ENCODE peak calls at places on chromosome 21, in seven cellular contexts. Z is pancreas, K is A549, G is GM06990, C is PC-3, J is astrocyte of the spinal cord, P is natural killer cell. H is an unnamed sample.

GRCh38 chr21:26966360-26966977 is 419 bp downstream of the ADAMTS5 start:
- DNase-seq in G (no peak), K (no peak), C (no peak), J (peak), Z (no peak), P (no peak), H (no peak)

GRCh38 chr21:28754127-28754611 is 238.5 kb downstream of the LTN1 start:
- DNase-seq in C (no peak), P (no peak), Z (no peak), G (no peak), J (peak), K (no peak), H (no peak)

GRCh38 chr21:42636535-42636914 is 16.9 kb upstream of the PDE9A start:
- DNase-seq in P (no peak), K (no peak), J (no peak), C (peak), G (no peak), Z (no peak), H (no peak)

GRCh38 chr21:32332463-32332951 is 33.9 kb downstream of the MRAP start:
- DNase-seq in J (no peak), K (no peak), G (no peak), Z (no peak), C (no peak), P (no peak), H (no peak)

GRCh38 chr21:43608664-43609063 is 50.6 kb downstream of the HSF2BP start:
- DNase-seq in C (no peak), Z (no peak), J (no peak), P (no peak), K (no peak), G (no peak), H (no peak)

GRCh38 chr21:21858502-21859334 is 860.5 kb downstream of the NCAM2 start:
- DNase-seq in J (no peak), P (no peak), C (no peak), G (no peak), Z (no peak), K (no peak), H (no peak)

GRCh38 chr21:27301216-27301615 is 334.3 kb upstream of the ADAMTS5 start:
- DNase-seq in P (no peak), C (no peak), G (no peak), J (no peak), Z (no peak), K (no peak), H (no peak)

GRCh38 chr21:35982717-35983116 is 77.6 kb downstream of the SETD4 start:
- DNase-seq in K (no peak), J (no peak), G (no peak), C (no peak), P (no peak), Z (no peak), H (no peak)

GRCh38 chr21:28750565-28750964 is 242.1 kb downstream of the LTN1 start:
- DNase-seq in K (no peak), J (no peak), P (no peak), G (no peak), C (no peak), Z (no peak), H (no peak)

GRCh38 chr21:43703068-43703880 is 15.7 kb upstream of the PDXK start:
- DNase-seq in G (no peak), K (no peak), J (peak), C (no peak), P (peak), Z (no peak), H (no peak)

GRCh38 chr21:33731447-33731846 is 89.1 kb downstream of the ITSN1 start:
- DNase-seq in C (peak), P (no peak), K (no peak), J (no peak), G (no peak), Z (no peak), H (no peak)

GRCh38 chr21:33566514-33566913 is 22.0 kb downstream of the DONSON start:
- DNase-seq in C (no peak), P (no peak), J (no peak), K (no peak), G (no peak), Z (no peak), H (no peak)

GRCh38 chr21:28110074-28110473 is 882.6 kb downstream of the LTN1 start:
- DNase-seq in G (no peak), Z (no peak), J (no peak), C (no peak), P (no peak), K (no peak), H (no peak)

GRCh38 chr21:34280389-34280795 is 83.4 kb upstream of the KCNE2 start:
- DNase-seq in Z (no peak), C (no peak), K (no peak), J (no peak), P (no peak), G (no peak), H (no peak)

GRCh38 chr21:31182231-31183129 is 144.2 kb upstream of the KRTAP19-8 start:
- DNase-seq in Z (no peak), J (no peak), P (no peak), K (no peak), C (no peak), G (no peak), H (no peak)

GRCh38 chr21:41100826-41101550 is 67.0 kb upstream of the BACE2 start:
- DNase-seq in G (no peak), K (no peak), Z (no peak), C (no peak), P (no peak), J (no peak), H (no peak)

GRCh38 chr21:26769613-26770188 is 75.5 kb downstream of the ADAMTS1 start:
- DNase-seq in J (peak), C (peak), P (no peak), K (no peak), Z (no peak), G (no peak), H (no peak)

GRCh38 chr21:19864456-19864855 is 1133.8 kb upstream of the NCAM2 start:
- DNase-seq in C (no peak), K (no peak), P (no peak), Z (no peak), J (no peak), G (no peak), H (no peak)

GRCh38 chr21:32653326-32653901 is 41.2 kb upstream of the CFAP298 start:
- DNase-seq in G (no peak), J (peak), K (peak), C (peak), P (no peak), Z (no peak), H (no peak)

GRCh38 chr21:35147439-35147838 is 98.3 kb upstream of the RUNX1 start:
- DNase-seq in G (no peak), J (no peak), C (peak), K (no peak), Z (no peak), P (no peak), H (no peak)

GRCh38 chr21:33618407-33618806 is 23.1 kb downstream of the CRYZL1 start:
- DNase-seq in P (no peak), Z (no peak), C (no peak), K (no peak), J (no peak), G (no peak), H (no peak)

GRCh38 chr21:29405503-29406122 is 106.9 kb downstream of the BACH1 start:
- DNase-seq in P (no peak), C (no peak), G (no peak), J (no peak), K (no peak), Z (no peak), H (no peak)

GRCh38 chr21:26804895-26805609 is 40.2 kb downstream of the ADAMTS1 start:
- DNase-seq in C (no peak), K (no peak), G (no peak), Z (no peak), J (no peak), P (no peak), H (no peak)

GRCh38 chr21:44299085-44299457 is 782 bp upstream of the PFKL start:
- DNase-seq in C (peak), J (peak), P (no peak), Z (no peak), G (no peak), K (no peak), H (no peak)

GRCh38 chr21:28944296-28944695 is 48.4 kb downstream of the LTN1 start:
- DNase-seq in Z (no peak), K (no peak), G (no peak), C (no peak), P (no peak), J (no peak), H (no peak)

GRCh38 chr21:36730291-36731281 is 31.7 kb downstream of the SIM2 start:
- DNase-seq in J (no peak), Z (no peak), P (no peak), C (no peak), K (no peak), G (no peak), H (no peak)

GRCh38 chr21:29372063-29372802 is 73.5 kb downstream of the BACH1 start:
- DNase-seq in G (peak), J (peak), P (peak), Z (no peak), C (peak), K (peak), H (no peak)

GRCh38 chr21:33121715-33122475 is 52.0 kb downstream of the OLIG1 start:
- DNase-seq in C (peak), P (no peak), J (peak), G (no peak), K (no peak), Z (no peak), H (no peak)

GRCh38 chr21:26120833-26121232 is 49.7 kb downstream of the APP start:
- DNase-seq in C (no peak), K (no peak), J (no peak), G (no peak), Z (no peak), P (no peak), H (no peak)

GRCh38 chr21:42414928-42415769 is 11.4 kb downstream of the UBASH3A start:
- DNase-seq in C (peak), Z (no peak), P (peak), G (peak), J (peak), K (peak), H (peak)

GRCh38 chr21:46393451-46393940 is 65.2 kb upstream of the DIP2A start:
- DNase-seq in P (no peak), Z (no peak), J (no peak), G (no peak), K (no peak), C (no peak), H (no peak)

GRCh38 chr21:34812510-34813265 is 143.9 kb downstream of the CLIC6 start:
- DNase-seq in C (peak), G (no peak), J (peak), P (no peak), Z (no peak), K (no peak), H (no peak)

GRCh38 chr21:34367320-34367935 is 3.6 kb downstream of the KCNE2 start:
- DNase-seq in G (no peak), Z (no peak), C (peak), J (peak), P (no peak), K (peak), H (no peak)

GRCh38 chr21:32807717-32808380 is 36.3 kb upstream of the PAXBP1 start:
- DNase-seq in Z (no peak), P (no peak), K (no peak), G (no peak), J (peak), C (peak), H (no peak)

GRCh38 chr21:42073140-42074099 is 2.3 kb downstream of the UMODL1 start:
- DNase-seq in C (peak), Z (peak), K (no peak), J (no peak), P (no peak), G (no peak), H (no peak)

GRCh38 chr21:34807881-34808568 is 139.2 kb downstream of the CLIC6 start:
- DNase-seq in K (peak), G (peak), P (peak), J (peak), Z (no peak), C (peak), H (no peak)

GRCh38 chr21:41068411-41069304 is 99.3 kb upstream of the BACE2 start:
- DNase-seq in K (peak), J (peak), P (peak), G (peak), Z (peak), C (peak), H (peak)

GRCh38 chr21:26572668-26573381 is at the start of gene CYYR1:
- DNase-seq in C (no peak), G (no peak), P (no peak), K (no peak), Z (peak), J (peak), H (no peak)

DNA sequence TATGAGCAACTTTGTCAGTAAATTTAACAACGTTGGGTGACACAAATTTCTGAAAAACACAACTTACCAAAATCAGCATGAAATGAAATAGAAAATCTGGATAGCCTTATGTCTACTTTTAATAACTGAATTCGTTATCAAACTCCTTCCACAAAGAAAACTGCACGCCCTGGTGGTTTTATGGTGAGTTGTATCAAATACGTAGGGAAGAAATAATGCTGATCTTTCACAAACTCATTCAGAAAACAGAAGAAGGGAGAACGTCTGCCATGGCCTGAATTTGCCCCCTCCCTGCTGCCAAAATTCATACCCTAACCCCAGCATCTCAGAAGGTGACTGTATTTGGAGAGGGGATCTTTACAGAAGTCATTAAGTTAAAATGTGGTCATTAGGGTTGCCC is 50.0 kb upstream of the COL18A1 start:
- DNase-seq in C (peak), G (no peak), K (no peak), Z (no peak), J (no peak), P (no peak), H (no peak)
- TF ChIP-seq CTCF in C (no peak), G (no peak), K (no peak), Z (no peak), J (no peak), P (no peak), H (no peak)

GRCh38 chr21:14401217-14401616 is 18.3 kb upstream of the HSPA13 start:
- DNase-seq in J (no peak), P (no peak), Z (no peak), K (no peak), C (no peak), G (no peak), H (no peak)

GRCh38 chr21:14405225-14405624 is 22.3 kb upstream of the HSPA13 start:
- DNase-seq in J (no peak), C (no peak), P (no peak), Z (no peak), G (no peak), K (no peak), H (no peak)

DNA sequence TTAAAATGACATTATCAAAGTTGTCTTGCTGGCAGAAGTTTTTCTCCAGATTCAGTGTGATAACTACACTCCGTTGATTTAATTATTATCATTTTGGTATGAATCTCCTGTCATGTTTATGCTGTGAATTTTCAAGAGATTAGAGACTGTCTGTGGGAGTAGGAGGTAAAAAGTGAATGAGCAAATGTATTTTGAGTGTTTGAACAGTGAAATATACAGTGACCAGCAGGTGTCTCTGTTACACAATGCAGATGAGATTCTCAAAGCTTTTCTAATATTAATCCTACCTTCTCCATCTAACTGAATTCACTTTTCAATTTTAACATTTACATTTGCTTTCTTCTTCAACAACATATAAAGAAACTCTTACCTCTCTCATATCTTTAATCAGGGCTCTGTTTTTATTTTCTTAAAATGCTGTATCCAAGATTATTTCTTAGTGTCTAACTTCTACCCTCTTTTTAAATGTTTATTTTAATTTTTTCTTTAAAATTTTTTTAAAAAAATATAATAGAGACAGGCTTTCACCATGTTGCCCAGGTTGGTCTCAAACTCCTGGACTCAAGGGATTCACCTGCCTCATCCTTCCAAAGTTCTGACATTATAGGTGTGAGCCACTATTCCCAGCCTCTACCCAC is 20.9 kb upstream of the HSPA13 start:
- DNase-seq in G (no peak), C (peak), K (peak), Z (no peak), J (peak), P (no peak), H (no peak)
- TF ChIP-seq CTCF in G (peak), C (peak), K (peak), Z (no peak), J (peak), P (peak), H (peak)

DNA sequence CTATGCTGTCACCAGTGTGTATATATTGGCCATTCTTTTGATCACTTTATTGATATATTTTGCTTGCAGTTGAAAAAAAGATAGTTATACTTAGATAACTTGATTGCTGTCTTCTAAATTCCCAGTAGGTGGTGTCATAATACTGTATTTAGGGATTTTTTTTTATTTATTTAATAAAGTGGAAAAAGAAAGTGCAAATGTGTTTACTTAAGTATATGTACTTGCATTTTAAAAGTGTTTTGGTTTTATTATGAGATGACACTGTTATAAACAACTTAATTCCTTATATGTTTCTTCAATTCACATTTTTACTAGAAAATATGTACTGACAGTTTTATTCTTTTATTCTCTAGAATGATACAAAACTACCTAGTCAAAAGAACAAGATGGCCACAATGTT is 164.8 kb downstream of the USP25 start:
- DNase-seq in G (no peak), Z (no peak), J (peak), K (no peak), C (peak), P (no peak), H (no peak)
- TF ChIP-seq CTCF in G (no peak), Z (no peak), J (peak), K (no peak), C (peak), P (no peak), H (no peak)

DNA sequence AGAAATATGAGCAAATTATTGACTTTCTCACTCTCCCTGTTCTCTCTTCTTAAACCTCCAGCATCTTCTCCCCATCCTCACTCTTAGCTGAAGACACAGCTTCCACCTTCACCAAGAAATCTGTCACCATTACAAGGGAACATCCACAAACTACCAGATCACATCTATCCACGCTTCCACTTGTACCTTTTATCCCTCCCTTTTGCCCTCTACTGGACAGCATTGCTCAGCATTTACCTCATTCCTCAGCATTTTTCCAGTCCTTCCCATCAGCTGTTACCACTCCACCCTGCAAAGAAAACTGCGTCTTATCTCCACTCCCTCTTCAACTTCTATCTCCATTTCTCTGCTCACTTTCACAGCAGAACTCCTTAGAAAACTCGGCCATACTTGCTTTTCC is 42.6 kb downstream of the KCNJ6 start:
- DNase-seq in P (no peak), K (no peak), Z (no peak), C (peak), G (no peak), J (no peak), H (no peak)
- TF ChIP-seq CTCF in P (no peak), K (no peak), Z (no peak), C (peak), G (no peak), J (peak), H (no peak)

DNA sequence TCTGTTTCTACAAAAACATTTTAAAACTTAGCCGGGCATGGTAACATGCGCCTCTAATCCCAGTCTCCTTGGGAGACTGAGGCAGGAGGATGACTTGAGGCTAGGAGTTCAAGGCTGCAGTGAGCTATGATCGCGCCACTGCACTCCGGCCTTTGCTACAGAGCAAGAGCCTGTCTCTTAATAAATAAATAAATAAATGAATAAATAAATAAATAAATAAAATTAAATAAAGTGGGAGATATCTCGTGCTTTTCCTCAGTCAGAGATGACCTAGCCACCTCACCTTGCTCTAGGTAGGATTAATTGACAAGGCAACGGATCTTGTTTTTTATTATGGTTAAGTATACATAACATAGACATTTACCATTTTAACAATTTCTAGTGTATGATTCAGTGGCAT is 14.3 kb upstream of the BRWD1 start:
- DNase-seq in G (no peak), Z (no peak), C (no peak), J (no peak), P (no peak), K (no peak), H (no peak)
- TF ChIP-seq CTCF in G (no peak), Z (no peak), C (no peak), J (no peak), P (no peak), K (no peak), H (no peak)